ENCODE peak calls at places on chromosomes 13 and 19, in four cellular contexts. I is NCI-H1417; E is HS-27A; U is activated CD8-positive, alpha-beta T cell treated with anti-CD3 and anti-CD28 coated beads, Interleukin-2, amount 10 ng/mL, durations not matched to agents 7 days and 5 days. Q is an unnamed sample.

GRCh38 chr13:47114030-47114429 is 217.2 kb upstream of the HTR2A start:
- DNase-seq in E (peak), I (no peak), U (no peak), Q (no peak)

GRCh38 chr13:74891610-74892009 is 590.4 kb downstream of the TBC1D4 start:
- DNase-seq in E (no peak), I (peak), U (no peak), Q (no peak)

GRCh38 chr13:110280996-110281688 is 25.8 kb downstream of the COL4A1 start:
- DNase-seq in I (no peak), E (no peak), U (no peak), Q (no peak)

GRCh38 chr19:2171349-2172145 is 7.8 kb downstream of the DOT1L start:
- DNase-seq in U (peak), I (peak), E (no peak), Q (peak)

GRCh38 chr13:23715762-23716235 is 145.6 kb downstream of the TNFRSF19 start:
- DNase-seq in I (no peak), E (no peak), U (no peak), Q (peak)

GRCh38 chr13:76331948-76332712 is 554.1 kb downstream of the KCTD12 start:
- DNase-seq in U (no peak), I (peak), E (no peak), Q (no peak)

GRCh38 chr13:50707533-50708096 is 135.9 kb downstream of the DLEU7 start:
- DNase-seq in E (no peak), I (no peak), U (no peak), Q (no peak)

GRCh38 chr13:95234242-95234641 is 67.0 kb downstream of the ABCC4 start:
- DNase-seq in E (no peak), U (no peak), I (no peak), Q (no peak)

GRCh38 chr19:14519860-14520407 is 1.7 kb upstream of the DNAJB1 start:
- DNase-seq in I (no peak), U (no peak), E (no peak), Q (no peak)

Q was measured in H7.